ENCODE peak calls at places on chromosome 22, in six cellular contexts. Z is stomach, C is transverse colon, I is K562, J is suprapubic skin, Y is tibial nerve. U is an unnamed sample.

GRCh38 chr22:37212174-37212906 is at the start of gene SSTR3:
- DNase-seq in J (no peak), Y (no peak), I (peak; percentile 44), Z (no peak), C (no peak), U (no peak)

GRCh38 chr22:33919591-33920501 is at the start of gene LARGE1:
- DNase-seq in J (peak; percentile 79), C (peak; percentile 67), Y (peak; percentile 15), Z (peak; percentile 63), I (peak; percentile 18), U (peak; percentile 92)

GRCh38 chr22:35191412-35191811 is 65.9 kb upstream of the HMGXB4 start:
- DNase-seq in C (no peak), Y (no peak), I (no peak), J (no peak), Z (no peak), U (peak; percentile 47)

GRCh38 chr22:45285431-45286058 is 796 bp downstream of the UPK3A start:
- DNase-seq in I (no peak), C (no peak), Z (no peak), J (no peak), Y (no peak), U (no peak)

GRCh38 chr22:43180670-43181069 is 6.3 kb downstream of the TTLL12 start:
- DNase-seq in Z (no peak), I (no peak), Y (no peak), J (no peak), C (no peak), U (no peak)

GRCh38 chr22:25482868-25483639 is 81.4 kb upstream of the GRK3 start:
- DNase-seq in J (peak; percentile 50), Y (no peak), Z (peak; percentile 33), C (no peak), I (no peak), U (no peak)

GRCh38 chr22:29060251-29060650 is 1.4 kb downstream of the C22orf31 start:
- DNase-seq in Z (no peak), J (no peak), Y (no peak), I (no peak), C (no peak), U (no peak)

GRCh38 chr22:26079009-26079408 is 90.3 kb upstream of the SEZ6L start:
- DNase-seq in J (no peak), C (no peak), I (no peak), Y (no peak), Z (no peak), U (no peak)

GRCh38 chr22:39665229-39665628 is 94.7 kb downstream of the CACNA1I start:
- DNase-seq in C (no peak), Y (no peak), I (no peak), J (no peak), Z (no peak), U (no peak)

GRCh38 chr22:32473388-32473952 is 1.1 kb upstream of the FBXO7 start:
- DNase-seq in J (no peak), Z (no peak), Y (no peak), I (peak; percentile 22), C (peak; percentile 30), U (peak; percentile 84)

GRCh38 chr22:49950396-49950994 is 10.1 kb upstream of the PIM3 start:
- DNase-seq in Z (peak; percentile 69), Y (no peak), J (no peak), C (peak; percentile 61), I (no peak), U (no peak)

GRCh38 chr22:41217553-41218157 is 12.5 kb downstream of the L3MBTL2 start:
- DNase-seq in I (no peak), Y (peak; percentile 58), Z (peak; percentile 42), C (peak; percentile 56), J (no peak), U (peak; percentile 96)

GRCh38 chr22:29524440-29525191 is 28.9 kb downstream of the THOC5 start:
- DNase-seq in J (no peak), Z (peak; percentile 27), C (peak; percentile 22), I (peak; percentile 26), Y (no peak), U (no peak)

DNA sequence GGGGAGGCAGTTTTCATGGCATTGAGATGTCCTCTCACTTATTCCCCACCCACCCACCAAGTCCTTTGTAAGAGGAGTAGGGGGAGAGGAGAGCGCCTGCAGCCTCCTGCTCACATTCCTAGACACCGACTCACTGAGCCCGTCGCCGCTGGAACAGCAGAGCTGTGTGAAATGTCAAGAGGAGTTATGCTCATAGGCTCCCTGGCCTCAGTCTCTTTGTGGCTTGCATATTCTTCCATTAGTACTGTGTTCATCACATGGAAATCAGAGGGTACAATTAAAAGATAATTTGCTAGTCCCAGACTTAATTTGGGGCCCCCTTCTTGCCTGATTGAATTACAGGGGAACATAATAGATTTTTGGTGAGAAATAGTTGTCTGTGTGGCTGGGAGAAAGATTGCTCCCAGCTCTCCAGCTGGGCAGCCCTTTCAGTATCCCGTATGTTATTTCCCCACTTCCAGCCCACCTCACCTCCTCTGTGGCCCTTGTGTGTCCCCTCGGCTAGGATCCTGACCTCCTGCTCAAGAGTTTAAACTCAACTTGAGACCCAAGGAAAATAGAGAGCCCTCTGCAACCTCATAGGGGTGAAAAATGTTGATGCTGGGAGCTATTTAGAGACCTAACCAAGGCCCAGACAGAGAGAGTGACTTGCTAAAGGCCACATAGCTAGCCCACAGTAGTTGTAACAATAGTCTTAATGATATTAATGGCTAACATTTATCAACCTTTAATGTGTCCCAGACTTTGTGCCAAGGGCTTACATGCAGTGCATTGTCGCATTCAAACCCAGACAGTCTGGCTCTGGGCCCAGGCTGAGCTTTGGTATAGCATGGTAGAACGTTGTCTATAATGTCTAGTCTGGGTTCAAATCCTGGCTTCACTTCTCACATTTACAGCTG is 32.2 kb downstream of the LIMK2 start:
- DNase-seq in J (no peak), I (no peak), Y (no peak), Z (no peak), C (no peak), U (no peak)
- TF ChIP-seq EP300 in J (no peak), I (no peak), Y (no peak), Z (no peak), C (no peak), U (no peak)

DNA sequence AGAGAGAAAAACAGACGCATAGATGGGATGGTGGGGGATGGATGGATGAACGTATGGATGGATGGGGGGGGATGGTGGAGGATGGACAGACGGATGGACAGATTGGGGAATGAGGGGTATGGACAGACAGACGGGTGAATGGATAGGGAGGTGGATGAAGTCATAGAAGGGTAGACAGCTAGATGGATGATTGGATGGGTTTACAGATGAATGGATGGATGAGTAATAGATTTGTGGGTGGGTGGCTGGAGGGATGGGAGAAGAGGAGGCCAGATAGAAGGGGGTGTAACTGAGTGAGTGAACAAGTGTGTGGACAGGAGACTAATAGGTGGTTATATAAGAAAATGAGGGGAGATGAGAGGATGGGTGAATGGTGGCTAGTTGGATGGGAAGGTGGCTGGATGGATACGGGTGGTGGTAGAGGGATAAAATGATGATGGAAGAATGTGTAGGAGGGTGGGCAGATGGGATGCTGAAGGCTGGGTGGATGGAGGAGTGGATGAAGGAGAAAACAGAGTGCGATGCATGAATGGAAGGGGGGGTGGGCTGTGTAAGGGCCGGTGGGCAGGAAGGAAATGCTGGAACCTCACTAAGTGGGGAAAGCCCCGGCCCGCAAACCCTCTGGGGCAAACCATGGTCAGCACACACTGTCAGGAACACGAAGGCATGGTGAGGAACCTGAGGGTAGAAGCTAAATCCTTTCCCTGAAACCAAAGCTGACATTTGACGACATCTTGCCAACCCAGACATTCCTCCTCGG is 21.6 kb downstream of the ARVCF start:
- DNase-seq in I (no peak), J (no peak), Y (no peak), C (no peak), Z (no peak), U (no peak)
- H3K4me3 ChIP-seq in I (no peak overlapping the region), J (no peak overlapping the region), Y (no peak overlapping the region), C (no peak overlapping the region), Z (no peak overlapping the region), U (no peak overlapping the region)

DNA sequence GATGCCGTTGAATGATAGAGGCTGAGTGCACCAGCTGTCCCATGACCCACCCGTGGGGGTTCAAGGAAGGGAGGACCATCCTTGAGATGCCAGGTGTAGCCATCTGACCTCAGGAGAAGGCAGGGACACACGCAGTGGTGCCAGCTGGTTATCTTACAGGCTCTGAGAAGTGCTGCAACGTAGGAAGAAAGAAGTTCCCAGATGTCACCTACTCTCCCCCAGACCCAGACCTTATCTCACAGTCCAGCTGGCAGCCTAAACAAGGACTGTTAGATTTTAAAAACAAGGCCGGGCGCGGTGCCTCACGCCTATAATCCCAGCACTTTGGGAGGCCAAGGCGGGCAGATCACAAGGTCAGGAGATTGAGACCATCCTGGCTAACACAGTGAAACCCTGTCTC is 1307.6 kb downstream of the TBC1D22A start:
- DNase-seq in Z (no peak), Y (no peak), C (no peak), I (no peak), J (no peak), U (no peak)
- H3K27me3 ChIP-seq in Z (no peaks in the 10 kb centered on the region), Y (no peaks in the 10 kb centered on the region), C (no peaks in the 10 kb centered on the region), I (no peaks in the 10 kb centered on the region), J (peaks cover 5% of the 10 kb centered on the region), U (no peaks in the 10 kb centered on the region)

DNA sequence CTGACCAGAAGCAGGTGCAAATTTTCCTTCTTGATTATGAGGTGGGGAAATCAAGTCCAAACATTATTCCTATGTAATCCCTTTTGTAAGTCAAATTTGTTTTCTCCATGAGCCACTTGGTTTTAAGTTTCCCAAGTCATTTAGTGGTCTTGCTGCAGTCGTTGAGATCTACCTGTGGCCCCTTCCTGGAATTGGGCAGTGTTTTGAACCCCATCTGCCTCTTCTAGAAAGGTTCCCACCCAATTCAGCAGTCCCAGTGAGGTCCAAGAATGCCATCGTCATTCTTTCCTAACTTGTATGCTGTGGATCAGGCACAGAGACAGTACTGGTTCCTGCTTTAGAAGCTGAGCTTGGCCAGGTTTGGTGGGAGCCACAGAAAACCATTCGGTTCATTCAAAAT is 77.8 kb upstream of the GNAZ start:
- DNase-seq in Y (no peak), J (no peak), C (no peak), I (peak; percentile 39), Z (no peak), U (no peak)
- TF ChIP-seq EP300 in Y (no peak), J (no peak), C (no peak), I (no peak), Z (no peak), U (no peak)

GRCh38 chr22:19368876-19369275 is 62.7 kb downstream of the HIRA start:
- DNase-seq in Z (no peak), C (no peak), I (no peak), J (no peak), Y (no peak), U (no peak)
- H3K4me3 ChIP-seq in Z (no peak overlapping the region), C (no peak overlapping the region), I (no peak overlapping the region), J (no peak overlapping the region), Y (no peak overlapping the region), U (no peak overlapping the region)